ENCODE peak calls at places on chromosomes 16 and 17, in four cellular contexts. A, C, U and J are unnamed samples. For H3K36me3 and H3K4me1, the result is how much of the 10 kb centered on the place peaks cover.

GRCh38 chr16:3198334-3199072 is 10.5 kb downstream of the OR1F1 start:
- DNase-seq in C (no peak), U (no peak), A (no peak), J (no peak)

GRCh38 chr17:82389379-82389778 is 17.8 kb downstream of the UTS2R start:
- DNase-seq in U (no peak), A (no peak), C (no peak), J (no peak)

GRCh38 chr17:50676065-50676975 is 31.4 kb downstream of the ANKRD40 start:
- DNase-seq in C (no peak), A (peak), U (no peak), J (no peak)

GRCh38 chr16:30786115-30786935 is 680 bp downstream of the ZNF629 start:
- DNase-seq in C (no peak), A (no peak), U (no peak), J (peak)

GRCh38 chr16:85075236-85075924 is 36.9 kb downstream of the CIBAR2 start:
- DNase-seq in U (no peak), C (no peak), A (no peak), J (no peak)

GRCh38 chr16:62966626-62967025 is 930.4 kb upstream of the CDH8 start:
- DNase-seq in A (no peak), C (no peak), U (no peak), J (no peak)

GRCh38 chr16:20938426-20938825 is 37.9 kb downstream of the LYRM1 start:
- DNase-seq in A (no peak), C (no peak), U (no peak), J (no peak)

GRCh38 chr16:81496742-81497141 is 52.1 kb downstream of the CMIP start:
- DNase-seq in A (no peak), U (no peak), C (no peak), J (no peak)

GRCh38 chr17:28827672-28828071 is 14.9 kb downstream of the FAM222B start:
- DNase-seq in A (no peak), C (no peak), U (no peak), J (no peak)

GRCh38 chr16:61909074-61909473 is 127.2 kb downstream of the CDH8 start:
- DNase-seq in C (no peak), U (no peak), A (peak), J (no peak)

GRCh38 chr17:15273141-15273793 is 8.1 kb upstream of the PMP22 start:
- DNase-seq in C (no peak), U (no peak), A (no peak), J (peak)

GRCh38 chr17:1455291-1455747 is 713 bp downstream of the CRK start:
- DNase-seq in A (peak), U (peak), C (peak), J (peak)

GRCh38 chr16:81265658-81266451 is 27.4 kb downstream of the BCO1 start:
- DNase-seq in C (peak), U (peak), A (peak), J (no peak)

GRCh38 chr16:53542283-53542682 is 39.3 kb upstream of the AKTIP start:
- DNase-seq in A (no peak), C (no peak), U (no peak), J (no peak)

GRCh38 chr16:68235882-68236803 is at the start of gene ESRP2:
- DNase-seq in U (peak), A (peak), C (peak), J (no peak)

GRCh38 chr17:64081802-64082799 is 47.8 kb downstream of the ERN1 start:
- DNase-seq in C (no peak), A (no peak), U (no peak), J (peak)

GRCh38 chr16:4097826-4098240 is 18.4 kb downstream of the ADCY9 start:
- DNase-seq in U (no peak), C (no peak), A (peak), J (no peak)

GRCh38 chr17:81132197-81132540 is 33.1 kb upstream of the PVALEF start:
- DNase-seq in U (no peak), A (no peak), C (no peak), J (no peak)
- H3K36me3 ChIP-seq in U (under half), A (under half), C (under half), J (under half)

DNA sequence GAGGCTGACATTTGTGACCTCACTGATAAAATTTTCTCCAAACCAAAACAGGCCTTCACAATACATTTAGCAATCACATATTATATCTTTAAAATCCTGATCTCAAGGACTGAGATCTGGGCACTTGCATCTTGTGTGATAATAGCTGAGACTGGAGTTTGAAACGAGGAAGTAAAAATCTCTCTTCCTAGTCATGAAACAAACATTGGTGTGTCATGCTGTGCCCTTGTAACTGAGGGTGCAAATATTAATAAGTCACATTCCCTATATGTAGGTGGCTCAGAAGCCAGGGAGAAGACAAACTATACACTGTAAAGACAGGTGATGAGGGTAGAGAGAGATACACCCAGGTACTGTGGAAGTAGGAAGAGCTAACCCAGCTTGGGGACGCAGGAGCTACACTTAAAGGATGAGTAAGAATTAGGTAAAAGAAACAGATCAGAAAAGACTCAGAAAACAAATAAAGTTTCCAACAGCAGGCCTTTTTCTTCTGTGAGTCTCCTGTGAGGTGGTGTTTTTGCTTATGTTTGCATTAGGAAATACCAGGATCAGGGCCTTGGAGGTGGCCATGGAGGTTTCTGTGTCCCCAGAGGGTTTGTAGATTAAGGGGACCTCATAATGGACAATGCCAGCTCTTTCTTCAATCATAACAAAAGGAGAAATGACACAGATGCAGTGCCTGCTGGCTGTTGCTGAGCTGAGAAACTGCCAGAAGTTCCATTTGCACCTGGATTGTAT is 335.7 kb downstream of the GRIN2A start:
- DNase-seq in A (no peak), U (no peak), C (no peak), J (no peak)
- H3K27ac ChIP-seq in A (no peak), U (no peak), C (no peak), J (no peak)

DNA sequence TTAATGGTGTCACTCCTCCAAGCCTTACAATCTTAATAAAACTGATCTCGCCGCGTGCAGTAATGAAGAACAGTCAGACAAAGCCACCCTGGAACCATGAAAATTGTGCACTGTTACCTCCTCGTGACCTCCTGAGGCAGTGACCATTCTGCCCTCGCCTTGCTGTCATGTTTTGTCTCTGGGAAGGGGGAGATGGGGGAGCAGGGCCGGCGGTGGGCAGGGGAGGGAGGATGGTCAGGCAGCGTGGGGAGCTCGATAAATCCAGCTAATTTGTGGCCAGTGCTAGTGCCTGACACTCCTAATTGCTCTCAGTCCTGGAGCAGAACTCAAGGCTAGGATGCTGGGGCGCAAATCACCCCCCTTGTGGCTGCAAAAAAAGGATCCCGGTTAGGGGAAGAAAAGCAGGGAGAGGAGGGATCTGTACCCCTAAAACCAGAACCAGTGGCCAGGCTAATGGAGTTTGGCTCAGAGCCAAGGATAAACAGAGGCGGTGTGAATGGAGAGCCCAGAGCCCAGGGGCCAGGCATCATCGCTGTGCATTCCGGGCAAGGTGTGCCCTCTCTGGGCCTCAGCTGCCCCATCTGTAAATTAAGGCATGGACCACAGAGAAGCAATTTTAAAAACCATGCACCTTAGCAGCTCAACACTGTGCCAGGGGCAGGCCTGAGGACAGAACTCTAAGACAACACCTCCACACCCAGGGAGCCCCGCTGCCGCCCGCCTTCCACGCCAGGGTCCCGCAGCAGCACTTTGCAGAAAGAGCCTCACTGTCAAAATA is 113.3 kb downstream of the ZNF423 start:
- DNase-seq in U (no peak), C (no peak), A (no peak), J (no peak)
- H3K4me1 ChIP-seq in U (under half), C (under half), A (under half), J (under half)

DNA sequence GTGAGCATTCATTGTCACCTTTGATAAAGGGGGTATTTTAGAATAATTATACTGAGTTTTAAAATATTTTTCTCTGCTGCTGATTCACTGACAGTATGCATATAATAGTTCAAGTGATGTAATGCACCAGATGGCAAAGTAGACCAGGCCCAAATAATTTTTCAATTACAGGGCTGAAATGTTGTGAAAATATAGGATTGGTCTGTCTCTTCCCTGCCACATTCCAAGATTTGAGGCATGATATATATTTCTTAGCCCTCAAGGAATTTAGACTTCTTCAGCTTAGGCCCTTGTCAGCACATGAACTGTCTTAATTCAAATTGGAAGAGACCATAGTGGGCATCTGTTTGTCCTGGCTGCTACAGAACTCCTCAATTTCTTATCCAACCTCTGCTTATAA is 39.2 kb upstream of the SLC12A3 start:
- DNase-seq in U (no peak), A (no peak), C (no peak), J (no peak)
- H3K36me3 ChIP-seq in U (under half), A (under half), C (under half), J (half or more)

GRCh38 chr17:42246515-42246914 is 29.7 kb downstream of the STAT5B start:
- DNase-seq in U (peak), A (no peak), C (no peak), J (no peak)
- H3K27ac ChIP-seq in U (peak), A (no peak), C (peak), J (peak)

DNA sequence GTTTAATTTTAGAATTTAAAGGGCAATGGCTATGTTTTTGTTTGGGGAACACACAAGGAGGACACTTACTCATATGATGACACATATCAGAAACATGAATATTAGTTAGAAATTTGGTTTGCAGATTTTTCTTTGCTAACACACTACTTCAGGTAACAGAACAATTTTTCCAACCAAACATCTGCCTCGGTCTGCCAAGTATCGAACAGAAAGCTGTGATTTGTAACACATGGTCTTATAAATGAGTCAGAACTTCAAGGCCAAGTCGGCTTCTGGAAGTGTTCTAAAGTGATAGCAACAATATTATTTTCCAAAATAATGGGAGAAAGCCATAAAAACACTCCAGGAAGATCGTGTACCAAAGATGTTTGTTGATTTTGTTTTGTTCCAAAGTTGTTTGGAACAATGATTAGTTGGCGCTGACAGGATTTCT is 75.9 kb upstream of the PMFBP1 start:
- DNase-seq in C (no peak), A (no peak), U (peak), J (peak)
- H3K4me1 ChIP-seq in C (under half), A (under half), U (under half), J (under half)

GRCh38 chr16:78249832-78250231 is 150.4 kb downstream of the WWOX start:
- DNase-seq in A (no peak), U (peak), C (no peak), J (no peak)
- H3K36me3 ChIP-seq in A (under half), U (under half), C (under half), J (under half)

GRCh38 chr17:17107281-17107680 is 65.0 kb downstream of the MPRIP start:
- DNase-seq in A (no peak), U (no peak), C (no peak), J (no peak)

GRCh38 chr17:17107891-17108680 is 65.8 kb downstream of the MPRIP start:
- DNase-seq in A (peak), C (peak), U (no peak), J (no peak)

GRCh38 chr17:17109231-17109630 is 67.0 kb downstream of the MPRIP start:
- DNase-seq in C (no peak), A (no peak), U (no peak), J (no peak)

GRCh38 chr17:17109896-17110295 is 67.6 kb downstream of the MPRIP start:
- DNase-seq in C (peak), U (no peak), A (no peak), J (no peak)

GRCh38 chr17:17108681-17109049 is 66.4 kb downstream of the MPRIP start:
- DNase-seq in U (no peak), C (peak), A (peak), J (no peak)
- H3K27ac ChIP-seq in U (peak), C (peak), A (peak), J (no peak)

DNA sequence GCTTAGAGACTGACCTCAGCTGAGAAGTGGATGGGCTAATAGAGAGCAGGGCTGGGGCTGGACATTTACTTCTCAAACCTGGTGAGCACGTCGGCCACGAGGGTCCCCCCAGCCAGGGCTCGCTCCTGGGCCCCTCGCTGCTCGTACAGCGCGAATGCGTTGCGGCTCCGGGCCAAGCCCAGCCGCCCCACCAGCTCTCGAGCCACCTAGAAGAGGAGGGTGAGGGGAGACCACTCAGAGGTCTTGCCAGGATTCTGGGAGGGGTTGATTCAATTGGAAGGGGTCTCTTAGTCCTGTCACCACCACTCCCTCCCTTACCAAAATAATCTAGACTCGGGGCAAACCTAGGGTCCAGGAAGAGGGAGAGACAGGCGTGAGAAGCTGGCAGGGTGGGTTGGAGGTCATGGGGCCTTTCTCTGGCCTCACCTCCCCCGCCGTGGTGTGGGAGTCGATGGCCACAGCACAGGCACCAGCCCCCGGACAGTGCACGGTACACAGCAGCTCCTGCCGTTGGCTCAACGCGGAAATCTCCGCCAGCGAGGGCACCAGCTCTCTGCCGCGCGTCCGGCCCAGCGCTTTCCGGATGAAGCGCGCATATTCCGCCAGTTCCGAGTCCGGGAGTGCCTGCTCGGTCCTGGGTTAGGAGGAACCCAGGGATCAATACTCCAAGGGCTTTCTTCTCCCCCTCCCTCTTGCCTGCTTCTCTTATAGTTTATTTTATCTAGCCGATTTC is 5.7 kb downstream of the PLEKHH3 start:
- DNase-seq in C (no peak), U (no peak), A (no peak), J (no peak)
- H3K4me1 ChIP-seq in C (under half), U (under half), A (under half), J (under half)